ENCODE peak calls at places on chromosomes 6 and 20, in four cellular contexts. R, F, G and I are unnamed samples. For H3K4me1, the result is how much of the 10 kb centered on the place peaks cover.

GRCh38 chr6:165799736-165800135 is 136.7 kb upstream of the PDE10A start:
- DNase-seq in F (no peak), R (no peak), G (no peak), I (no peak)

GRCh38 chr20:31833130-31833930 is 12.1 kb downstream of the FOXS1 start:
- DNase-seq in R (peak), F (peak), G (peak), I (peak)

GRCh38 chr20:31712112-31712553 is 10.5 kb downstream of the BCL2L1 start:
- DNase-seq in F (peak), R (no peak), G (no peak), I (peak)

GRCh38 chr6:63816979-63817436 is 181.4 kb downstream of the PHF3 start:
- DNase-seq in R (peak), G (no peak), F (peak), I (peak)

GRCh38 chr20:5658897-5659296 is 91.3 kb upstream of the SHLD1 start:
- DNase-seq in F (peak), R (no peak), G (peak), I (peak)

GRCh38 chr6:5314191-5314865 is 53.0 kb downstream of the FARS2 start:
- DNase-seq in G (no peak), R (no peak), F (no peak), I (no peak)

GRCh38 chr6:108804976-108805375 is 43.2 kb upstream of the ARMC2 start:
- DNase-seq in F (no peak), R (no peak), G (no peak), I (no peak)

GRCh38 chr6:35359346-35359743 is 17.0 kb downstream of the PPARD start:
- DNase-seq in G (no peak), R (no peak), F (no peak), I (no peak)

GRCh38 chr6:97316982-97317381 is 34.0 kb upstream of the MMS22L start:
- DNase-seq in G (no peak), R (no peak), F (no peak), I (peak)

GRCh38 chr20:41507851-41508250 is 110.3 kb downstream of the CHD6 start:
- DNase-seq in F (no peak), R (no peak), G (no peak), I (no peak)

GRCh38 chr6:134935076-134935475 is 14.8 kb downstream of the ALDH8A1 start:
- DNase-seq in F (no peak), G (no peak), R (no peak), I (peak)

GRCh38 chr6:94468830-94469229 is 1049.5 kb upstream of the EPHA7 start:
- DNase-seq in G (no peak), R (peak), F (no peak), I (no peak)

GRCh38 chr6:33725891-33726673 is 14.6 kb upstream of the UQCC2 start:
- DNase-seq in G (no peak), R (no peak), F (no peak), I (no peak)

GRCh38 chr6:18022398-18023231 is 35.2 kb upstream of the KIF13A start:
- DNase-seq in R (peak), G (no peak), F (peak), I (peak)

GRCh38 chr6:110874880-110875547 is 429 bp downstream of the AMD1 start:
- DNase-seq in F (no peak), R (peak), G (peak), I (no peak)

GRCh38 chr6:168020242-168020641 is 22.8 kb downstream of the KIF25 start:
- DNase-seq in F (no peak), G (no peak), R (no peak), I (no peak)

DNA sequence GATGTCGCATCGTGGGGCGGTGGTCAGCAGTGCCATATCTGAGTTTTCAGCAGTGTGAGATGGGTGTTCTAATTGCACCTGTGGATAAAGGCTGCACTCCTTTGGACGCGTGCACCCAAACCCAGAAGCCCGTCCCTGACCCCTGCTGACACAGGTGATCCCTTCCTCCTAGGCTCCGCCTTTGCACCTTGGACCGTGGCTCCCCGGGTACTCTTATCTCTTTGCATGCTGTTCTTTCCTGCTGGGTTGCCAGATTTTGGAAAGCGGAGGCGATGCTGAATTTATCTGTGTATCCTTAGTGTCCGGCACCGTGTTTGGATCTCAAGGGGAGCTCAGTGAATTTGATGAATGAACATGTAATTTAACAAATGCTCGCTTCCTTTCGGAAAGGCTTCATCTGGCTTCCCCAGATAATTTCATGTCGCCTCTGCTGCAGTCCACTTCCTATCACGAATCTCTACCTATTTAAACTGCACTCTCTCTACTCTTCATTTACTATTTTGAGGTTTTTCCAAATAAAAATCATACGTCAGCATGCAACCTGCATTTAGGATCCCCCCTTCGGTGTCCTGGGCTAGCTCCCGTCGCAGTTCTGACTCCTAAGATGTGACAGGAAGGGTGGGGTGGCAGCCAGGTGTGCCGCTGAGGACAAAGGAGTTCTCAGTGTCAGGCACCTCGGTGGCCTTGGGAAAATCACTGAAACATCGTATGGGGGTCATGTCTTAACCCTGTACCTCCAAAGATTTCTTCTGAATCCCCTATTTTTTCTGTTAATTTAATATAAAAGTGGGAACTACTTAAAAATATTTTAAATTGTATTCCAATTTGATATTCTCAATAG is 753 bp upstream of the PERP start:
- DNase-seq in R (peak), F (no peak), G (peak), I (peak)
- TF ChIP-seq CTCF in R (no peak), F (no peak), G (no peak), I (no peak)

GRCh38 chr6:148829415-148830101 is 82.7 kb downstream of the UST start:
- DNase-seq in F (no peak), G (no peak), R (no peak), I (peak)
- H3K4me1 ChIP-seq in F (under half), G (under half), R (under half), I (under half)

GRCh38 chr20:11551491-11551890 is 366.2 kb upstream of the BTBD3 start:
- DNase-seq in R (no peak), F (no peak), G (no peak), I (no peak)

GRCh38 chr20:11549172-11550117 is 368.2 kb upstream of the BTBD3 start:
- DNase-seq in F (no peak), G (no peak), R (no peak), I (no peak)

GRCh38 chr20:11556410-11556809 is 361.3 kb upstream of the BTBD3 start:
- DNase-seq in G (no peak), R (no peak), F (no peak), I (no peak)

GRCh38 chr20:11555510-11555909 is 362.2 kb upstream of the BTBD3 start:
- DNase-seq in R (no peak), G (no peak), F (no peak), I (no peak)

DNA sequence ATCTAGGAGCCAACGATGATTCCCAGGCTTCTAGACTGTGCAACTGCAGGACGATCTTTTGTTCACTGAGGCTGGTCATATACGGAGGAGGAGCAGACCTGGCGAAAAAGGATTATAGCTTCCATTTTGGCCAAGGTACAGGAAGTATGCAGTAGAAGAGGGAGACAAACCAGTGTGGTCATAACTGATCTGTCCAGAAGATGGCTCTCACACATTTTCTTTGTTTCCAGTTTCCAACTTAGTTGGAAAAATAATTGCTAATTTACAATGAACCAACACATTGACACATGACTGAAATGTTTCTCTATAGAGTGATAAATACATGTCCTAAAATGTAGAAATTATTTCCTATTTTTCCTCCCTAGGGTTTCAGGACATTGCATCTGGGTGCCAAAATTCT is 364.1 kb upstream of the BTBD3 start:
- DNase-seq in R (no peak), G (no peak), F (no peak), I (peak)
- TF ChIP-seq CTCF in R (peak), G (no peak), F (peak), I (peak)

GRCh38 chr20:3898639-3899038 is 9.5 kb downstream of the PANK2 start:
- DNase-seq in F (no peak), G (no peak), R (no peak), I (peak)

GRCh38 chr20:3896302-3896701 is 7.1 kb downstream of the PANK2 start:
- DNase-seq in G (no peak), F (no peak), R (no peak), I (no peak)

GRCh38 chr20:3894796-3895195 is 5.6 kb downstream of the PANK2 start:
- DNase-seq in G (no peak), F (no peak), R (no peak), I (no peak)

GRCh38 chr20:3900187-3900604 is 11.0 kb downstream of the PANK2 start:
- DNase-seq in R (no peak), F (no peak), G (no peak), I (peak)

GRCh38 chr20:3896853-3897252 is 7.7 kb downstream of the PANK2 start:
- DNase-seq in F (no peak), R (no peak), G (peak), I (no peak)
- H3K4me1 ChIP-seq in F (under half), R (under half), G (half or more), I (under half)

GRCh38 chr20:62145688-62146018 is 2.1 kb downstream of the SS18L1 start:
- DNase-seq in R (no peak), F (no peak), G (no peak), I (no peak)

GRCh38 chr20:62146019-62146755 is 2.6 kb downstream of the SS18L1 start:
- DNase-seq in F (no peak), R (no peak), G (no peak), I (no peak)

GRCh38 chr20:62143118-62143975 is at the start of the genes PSMA7 and SS18L1:
- DNase-seq in R (peak), G (peak), F (peak), I (peak)

GRCh38 chr20:62142252-62143117 is 709 bp downstream of the PSMA7 start:
- DNase-seq in F (peak), R (peak), G (no peak), I (no peak)

DNA sequence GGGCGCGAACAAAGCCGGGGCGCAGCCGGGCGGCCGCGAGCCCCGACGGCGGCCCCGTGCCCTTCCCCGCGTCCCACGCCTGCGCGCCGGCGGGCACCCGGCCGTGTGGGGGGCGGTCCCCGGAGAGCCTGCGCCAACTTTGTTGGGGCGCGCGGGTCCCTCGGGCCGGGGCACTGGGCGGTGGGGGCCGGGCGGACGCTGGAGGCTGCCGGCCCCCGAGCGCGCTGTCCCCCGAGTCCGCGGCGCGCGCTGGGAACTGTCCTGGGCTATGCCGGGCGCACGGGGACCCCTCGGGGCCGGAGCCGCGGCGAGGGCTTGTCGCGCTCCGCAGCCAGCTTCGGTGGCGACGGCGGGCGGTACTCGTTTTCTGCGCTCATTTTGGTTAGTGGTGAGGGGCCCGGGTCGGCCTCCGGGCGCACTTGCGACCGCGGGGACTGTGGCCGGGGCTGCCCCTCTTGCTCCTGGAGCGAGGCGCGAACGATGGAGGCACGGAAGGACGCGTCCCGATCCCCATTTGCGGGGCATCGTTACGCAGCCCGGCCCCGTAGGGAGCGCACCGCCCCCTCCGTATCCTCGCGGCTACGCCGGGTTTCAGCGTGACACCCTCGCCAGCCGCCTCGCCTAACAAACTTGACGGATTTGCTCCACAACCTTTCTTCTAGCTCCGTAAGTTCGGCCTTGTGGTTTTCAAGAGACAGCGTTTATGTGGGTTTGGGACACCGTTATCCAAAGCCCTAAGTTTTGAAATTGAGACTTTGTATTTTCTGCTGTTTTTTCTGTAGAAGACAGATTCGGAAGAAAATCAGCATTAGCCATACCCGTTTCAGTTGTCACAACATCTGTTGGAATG is 632 bp downstream of the SS18L1 start:
- DNase-seq in G (peak), R (peak), F (peak), I (peak)
- TF ChIP-seq CTCF in G (no peak), R (peak), F (peak), I (no peak)

GRCh38 chr6:56770011-56770520 is 127.4 kb upstream of the DST start:
- DNase-seq in G (no peak), F (no peak), R (no peak), I (no peak)

GRCh38 chr6:56771189-56771588 is 128.5 kb upstream of the DST start:
- DNase-seq in R (no peak), G (no peak), F (no peak), I (no peak)

GRCh38 chr6:56775498-56776166 is 132.9 kb upstream of the DST start:
- DNase-seq in R (peak), F (no peak), G (no peak), I (no peak)

GRCh38 chr6:56772737-56773184 is 130.1 kb upstream of the DST start:
- DNase-seq in G (peak), R (peak), F (no peak), I (peak)

DNA sequence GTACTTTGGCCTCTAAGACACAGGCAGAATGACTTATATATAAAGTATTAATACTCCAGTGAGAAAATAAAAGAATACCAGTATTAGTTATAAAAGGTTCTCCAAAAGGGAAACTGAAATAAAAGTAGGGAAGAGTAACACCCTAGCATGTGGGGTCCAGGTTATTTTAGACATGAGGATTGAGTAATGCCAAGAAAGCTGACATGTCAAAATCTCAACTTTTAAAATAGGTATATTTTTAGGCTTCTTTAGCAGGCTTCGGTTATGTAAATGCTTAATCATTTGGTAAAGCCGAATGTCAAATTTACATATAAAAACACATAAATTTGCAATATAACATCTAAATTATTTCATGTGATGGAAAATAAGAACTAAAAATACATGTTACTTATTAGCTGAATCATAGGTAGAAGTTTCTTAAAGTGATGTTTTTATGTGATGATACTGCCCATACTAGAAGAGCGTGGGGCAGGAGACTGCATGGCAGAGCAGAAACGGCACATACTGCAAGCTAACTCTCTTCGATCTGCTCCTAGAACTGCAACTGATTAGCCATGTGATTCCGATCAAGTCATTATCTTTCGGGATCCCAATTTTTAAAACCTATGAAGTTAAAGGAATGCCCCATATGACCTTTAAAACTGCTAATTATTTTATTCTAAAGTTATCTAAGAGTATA is 129.4 kb upstream of the DST start:
- DNase-seq in R (no peak), G (no peak), F (no peak), I (no peak)
- H3K4me1 ChIP-seq in R (under half), G (under half), F (under half), I (under half)

GRCh38 chr6:131949909-131950766 is 1.0 kb downstream of the CCN2 start:
- DNase-seq in F (peak), R (peak), G (peak), I (peak)
- TF ChIP-seq CTCF in F (peak), R (peak), G (peak), I (peak)

DNA sequence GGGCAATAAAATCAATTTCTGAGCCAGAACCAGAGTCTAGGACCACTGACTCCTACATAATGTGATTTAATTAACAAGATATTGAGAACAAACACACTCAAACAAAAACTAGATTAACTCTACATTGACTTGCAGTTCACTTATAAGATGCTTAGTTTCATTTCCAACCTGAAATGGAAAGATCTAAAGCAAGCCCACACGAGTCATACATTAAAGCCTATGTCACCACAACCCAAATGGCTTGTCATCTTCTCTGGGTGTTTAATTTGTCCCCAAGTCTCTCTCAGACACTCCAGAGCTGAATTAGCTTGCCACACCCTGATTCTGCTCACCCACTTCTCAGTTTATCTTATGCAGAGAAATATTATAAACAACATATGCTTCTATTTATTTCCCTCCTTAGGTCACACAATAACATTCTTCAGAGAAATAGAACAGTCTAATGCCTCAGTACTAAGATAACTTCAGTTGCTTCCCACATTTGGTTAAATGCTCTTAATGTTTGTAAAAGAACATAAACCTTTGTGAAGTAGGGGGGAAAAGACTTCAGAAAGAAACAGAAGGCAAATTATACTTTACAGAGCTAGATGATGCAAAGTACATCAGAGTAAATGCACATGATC is 8.8 kb upstream of the FBXO30 start:
- DNase-seq in G (no peak), F (no peak), R (no peak), I (no peak)
- H3K4me1 ChIP-seq in G (under half), F (under half), R (under half), I (under half)